ENCODE peak calls at places on chromosome 14, in five cellular contexts. B is NCI-H82, G is fibroblast of mammary gland, W is astrocyte of the cerebellum, S is A673. I is an unnamed sample.

GRCh38 chr14:32560213-32560857 is 231.2 kb downstream of the AKAP6 start:
- DNase-seq in G (peak; percentile 84), B (peak; percentile 80), S (peak; percentile 79), W (peak; percentile 73), I (no peak)

GRCh38 chr14:52402812-52403526 is 88.9 kb downstream of the PTGER2 start:
- DNase-seq in G (peak; percentile 83), B (no peak), W (peak; percentile 83), S (no peak), I (no peak)

GRCh38 chr14:50288146-50288545 is 23.9 kb downstream of the L2HGDH start:
- DNase-seq in W (no peak), G (no peak), S (no peak), B (no peak), I (no peak)

GRCh38 chr14:65224799-65225198 is 122.5 kb upstream of the MAX start:
- DNase-seq in W (no peak), S (peak; percentile 33), G (no peak), B (peak; percentile 42), I (no peak)

GRCh38 chr14:68634346-68634745 is 158.5 kb downstream of the ZFP36L1 start:
- DNase-seq in S (no peak), B (peak; percentile 60), W (no peak), G (no peak), I (no peak)

GRCh38 chr14:100065942-100066574 is 836 bp downstream of the EVL start:
- DNase-seq in S (no peak), W (no peak), G (peak; percentile 37), B (no peak), I (no peak)

GRCh38 chr14:101877766-101878165 is 86.6 kb upstream of the DYNC1H1 start:
- DNase-seq in B (no peak), G (no peak), S (no peak), W (no peak), I (no peak)

GRCh38 chr14:25122188-25122587 is 72.2 kb upstream of the STXBP6 start:
- DNase-seq in G (peak; percentile 71), S (no peak), B (no peak), W (no peak), I (no peak)

GRCh38 chr14:90439874-90440442 is 43.1 kb downstream of the CALM1 start:
- DNase-seq in W (no peak), B (peak; percentile 13), S (peak; percentile 62), G (no peak), I (no peak)

GRCh38 chr14:104444159-104445030 is 135.2 kb upstream of the C14orf180 start:
- DNase-seq in W (no peak), G (no peak), S (no peak), B (no peak), I (no peak)

GRCh38 chr14:72332871-72333270 is 400.6 kb downstream of the RGS6 start:
- DNase-seq in G (no peak), W (no peak), S (no peak), B (no peak), I (no peak)

GRCh38 chr14:71932229-71932951 is at the start of gene RGS6:
- DNase-seq in B (peak; percentile 52), S (peak; percentile 56), G (no peak), W (no peak), I (no peak)

GRCh38 chr14:69084023-69084422 is 68.9 kb downstream of the DCAF5 start:
- DNase-seq in W (no peak), S (no peak), G (no peak), B (no peak), I (no peak)

GRCh38 chr14:35965425-35965824 is 139.3 kb downstream of the BRMS1L start:
- DNase-seq in W (no peak), G (no peak), S (no peak), B (peak; percentile 4), I (no peak)

GRCh38 chr14:79100578-79100977 is 930.4 kb downstream of the NRXN3 start:
- DNase-seq in S (no peak), B (no peak), G (no peak), W (no peak), I (no peak)

GRCh38 chr14:88232783-88233182 is 90.3 kb downstream of the KCNK10 start:
- DNase-seq in G (no peak), S (no peak), W (no peak), B (peak; percentile 78), I (no peak)

GRCh38 chr14:73823339-73823885 is 28.2 kb upstream of the PTGR2 start:
- DNase-seq in G (no peak), B (no peak), W (peak; percentile 69), S (no peak), I (no peak)

GRCh38 chr14:50816419-50817047 is 14.4 kb downstream of the NIN start:
- DNase-seq in W (no peak), B (no peak), G (peak; percentile 68), S (peak; percentile 24), I (no peak)

GRCh38 chr14:35944847-35945246 is 118.7 kb downstream of the BRMS1L start:
- DNase-seq in W (no peak), B (peak; percentile 63), G (no peak), S (peak; percentile 29), I (no peak)

GRCh38 chr14:64279719-64280668 is 14.2 kb downstream of the ESR2 start:
- DNase-seq in G (no peak), B (no peak), S (no peak), W (no peak), I (no peak)

GRCh38 chr14:57493467-57494181 is at the start of gene CCDC198:
- DNase-seq in W (no peak), B (no peak), S (no peak), G (peak; percentile 14), I (no peak)

GRCh38 chr14:55133416-55133815 is 4.4 kb downstream of the LGALS3 start:
- DNase-seq in G (peak; percentile 74), B (no peak), S (peak; percentile 63), W (peak; percentile 15), I (no peak)

GRCh38 chr14:103016071-103016470 is 41.3 kb downstream of the CDC42BPB start:
- DNase-seq in G (no peak), S (no peak), W (no peak), B (no peak), I (no peak)

GRCh38 chr14:54252072-54252730 is 144.6 kb upstream of the CDKN3 start:
- DNase-seq in B (no peak), S (no peak), W (peak; percentile 86), G (peak; percentile 69), I (no peak)

GRCh38 chr14:85084344-85084743 is 445.6 kb upstream of the FLRT2 start:
- DNase-seq in B (no peak), G (no peak), S (peak; percentile 26), W (no peak), I (no peak)

GRCh38 chr14:24408764-24409163 is 10.0 kb downstream of the NYNRIN start:
- DNase-seq in G (no peak), B (no peak), W (no peak), S (no peak), I (no peak)